ENCODE peak calls at places on chromosome 15, in seven cellular contexts. F, T, J, W, L, B and Z are unnamed samples. For H3K4me1, the result is how much of the 10 kb centered on the place peaks cover.

GRCh38 chr15:63402498-63403253 is 21.0 kb upstream of the CA12 start:
- DNase-seq in F (no peak), T (peak), J (no peak), W (no peak), L (peak), B (peak), Z (no peak)

GRCh38 chr15:69951511-69952209 is 146.1 kb downstream of the TLE3 start:
- DNase-seq in F (no peak), T (no peak), J (no peak), W (no peak), L (peak), B (no peak), Z (no peak)

GRCh38 chr15:72271895-72272212 is 500 bp downstream of the PARP6 start:
- DNase-seq in F (no peak), T (peak), J (no peak), W (no peak), L (peak), B (no peak), Z (no peak)

GRCh38 chr15:100279446-100279845 is 62.3 kb downstream of the ADAMTS17 start:
- DNase-seq in F (no peak), T (peak), J (no peak), W (no peak), L (no peak), B (no peak), Z (no peak)

GRCh38 chr15:36430721-36431265 is 148.6 kb upstream of the CDIN1 start:
- DNase-seq in F (no peak), T (peak), J (no peak), W (no peak), L (no peak), B (no peak), Z (no peak)

GRCh38 chr15:61141497-61142125 is 87.5 kb downstream of the RORA start:
- DNase-seq in F (no peak), T (no peak), J (no peak), W (no peak), L (no peak), B (no peak), Z (no peak)

GRCh38 chr15:70195171-70195807 is 97.6 kb upstream of the TLE3 start:
- DNase-seq in F (no peak), T (no peak), J (no peak), W (no peak), L (no peak), B (no peak), Z (no peak)

GRCh38 chr15:43105077-43105769 is 615 bp downstream of the UBR1 start:
- DNase-seq in F (no peak), T (no peak), J (no peak), W (no peak), L (no peak), B (peak), Z (no peak)

GRCh38 chr15:44207643-44208042 is 12.6 kb upstream of the FRMD5 start:
- DNase-seq in F (peak), T (peak), J (no peak), W (no peak), L (peak), B (no peak), Z (no peak)

GRCh38 chr15:40441736-40442531 is 1.2 kb downstream of the BAHD1 start:
- DNase-seq in F (peak), T (no peak), J (peak), W (no peak), L (peak), B (no peak), Z (no peak)

GRCh38 chr15:67781061-67781460 is 44.2 kb upstream of the SKOR1 start:
- DNase-seq in F (no peak), T (no peak), J (no peak), W (no peak), L (no peak), B (no peak), Z (no peak)

DNA sequence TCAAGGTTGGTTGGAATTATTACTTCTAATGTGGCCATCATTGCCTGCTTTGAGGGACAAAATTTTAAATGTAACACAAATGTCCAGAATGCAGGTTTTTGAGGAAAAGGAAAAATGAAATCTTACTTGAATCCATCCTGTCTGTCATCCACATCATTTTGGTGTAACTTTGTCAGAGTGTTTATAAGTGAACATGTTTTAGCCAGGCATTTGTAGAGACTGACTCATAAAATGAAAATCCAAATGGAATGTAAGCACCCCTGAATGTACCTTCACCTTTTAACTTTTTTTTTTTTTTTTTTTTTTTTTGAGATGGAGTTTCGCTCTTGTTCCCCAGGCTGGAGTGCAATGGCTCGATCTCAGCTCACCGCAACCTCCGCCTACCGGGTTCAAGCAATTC is 141.8 kb upstream of the BNIP2 start:
- DNase-seq in F (no peak), T (no peak), J (no peak), W (no peak), L (no peak), B (no peak), Z (no peak)
- H3K4me1 ChIP-seq in F (under half), T (under half), J (under half), W (under half), L (under half), B (under half), Z (under half)

GRCh38 chr15:85690546-85691226 is 104.0 kb downstream of the KLHL25 start:
- DNase-seq in F (no peak), T (no peak), J (no peak), W (no peak), L (no peak), B (no peak), Z (no peak)
- H3K4me3 ChIP-seq in F (peak), T (no peak), J (peak), W (peak), L (peak), B (no peak), Z (peak)

GRCh38 chr15:85533949-85534543 is 153.6 kb downstream of the AKAP13 start:
- DNase-seq in F (no peak), T (no peak), J (no peak), W (no peak), L (no peak), B (no peak), Z (no peak)
- H3K4me1 ChIP-seq in F (under half), T (under half), J (under half), W (half or more), L (under half), B (under half), Z (under half)

GRCh38 chr15:78434134-78434533 is 3.9 kb upstream of the IREB2 start:
- DNase-seq in F (no peak), T (no peak), J (no peak), W (no peak), L (no peak), B (no peak), Z (no peak)
- H3K4me3 ChIP-seq in F (no peak), T (no peak), J (no peak), W (no peak), L (no peak), B (no peak), Z (no peak)

DNA sequence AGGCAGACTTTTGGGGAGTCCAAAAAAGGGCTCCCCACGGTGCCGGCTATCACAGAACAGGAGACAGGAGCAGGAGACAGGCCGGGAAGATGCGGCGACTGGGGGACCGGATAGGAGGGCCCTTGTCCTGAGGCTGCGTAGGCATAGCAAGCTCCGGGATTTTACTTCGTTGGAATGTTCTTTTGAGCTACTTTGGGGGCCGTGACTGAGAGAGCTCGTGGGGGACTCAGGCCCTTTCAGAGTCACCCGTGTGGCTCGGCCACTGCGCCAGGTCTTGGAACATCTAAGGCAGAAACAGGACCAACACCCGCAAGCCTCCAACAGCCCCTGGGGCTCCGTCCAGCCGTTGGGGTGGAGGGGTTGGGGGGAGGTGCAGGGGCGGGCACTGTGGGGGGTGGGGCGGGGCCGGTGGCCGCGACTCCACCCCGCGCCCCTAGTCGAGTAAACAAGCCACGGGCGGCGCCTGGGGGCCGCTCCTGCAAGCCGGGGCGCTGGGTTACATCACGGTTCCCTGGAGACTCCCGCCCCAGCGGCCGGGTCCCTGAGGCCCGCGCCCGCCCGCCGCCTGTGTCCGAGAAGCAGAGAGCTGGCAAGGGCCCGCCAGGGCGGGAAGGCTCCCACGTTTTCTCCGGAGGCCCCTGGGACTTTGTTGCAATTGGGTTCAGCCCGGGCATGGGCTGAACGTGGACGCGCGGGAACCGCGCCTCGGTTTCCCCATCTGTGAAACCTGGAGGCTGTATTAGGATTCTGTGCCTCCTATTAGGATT is 23.3 kb upstream of the C15orf39 start:
- DNase-seq in F (no peak), T (no peak), J (peak), W (peak), L (no peak), B (peak), Z (peak)
- H3K4me1 ChIP-seq in F (under half), T (under half), J (under half), W (under half), L (half or more), B (half or more), Z (under half)

GRCh38 chr15:98776607-98777281 is 128.4 kb downstream of the IGF1R start:
- DNase-seq in F (peak), T (peak), J (peak), W (peak), L (peak), B (peak), Z (peak)
- H3K4me3 ChIP-seq in F (no peak), T (no peak), J (no peak), W (peak), L (no peak), B (no peak), Z (no peak)